ENCODE peak calls at places on chromosomes 5 and 9, in ten cellular contexts. T, E, A, L, Y, G, M, X, Q and S are unnamed samples.

GRCh38 chr5:112779531-112779930 is 41.8 kb downstream of the APC start:
- DNase-seq in T (no peak), E (no peak), A (no peak), L (no peak), Y (no peak), G (no peak), M (no peak), X (no peak), Q (no peak), S (no peak)

GRCh38 chr5:16744164-16744880 is 127.5 kb upstream of the RETREG1 start:
- DNase-seq in T (no peak), E (no peak), A (no peak), L (no peak), Y (no peak), G (no peak), M (no peak), X (no peak), Q (no peak), S (no peak)

GRCh38 chr9:91951944-91952520 is 2.0 kb upstream of the ROR2 start:
- DNase-seq in T (no peak), E (no peak), A (no peak), L (no peak), Y (no peak), G (no peak), M (no peak), X (no peak), Q (no peak), S (no peak)

GRCh38 chr9:21549251-21549765 is 67.2 kb upstream of the IFNE start:
- DNase-seq in T (no peak), E (no peak), A (no peak), L (no peak), Y (no peak), G (no peak), M (no peak), X (no peak), Q (no peak), S (peak; percentile 27)

GRCh38 chr9:117696141-117696540 is 8.1 kb upstream of the TLR4 start:
- DNase-seq in T (no peak), E (no peak), A (no peak), L (no peak), Y (no peak), G (no peak), M (no peak), X (no peak), Q (no peak), S (no peak)

GRCh38 chr9:124849801-124850200 is 3.5 kb upstream of the WDR38 start:
- DNase-seq in T (no peak), E (no peak), A (no peak), L (no peak), Y (no peak), G (no peak), M (no peak), X (no peak), Q (no peak), S (no peak)

GRCh38 chr5:173301695-173302545 is 26.3 kb downstream of the STC2 start:
- DNase-seq in T (no peak), E (no peak), A (no peak), L (no peak), Y (no peak), G (no peak), M (no peak), X (no peak), Q (no peak), S (no peak)

GRCh38 chr5:172321593-172321992 is 38.0 kb upstream of the UBTD2 start:
- DNase-seq in T (no peak), E (no peak), A (no peak), L (no peak), Y (no peak), G (no peak), M (no peak), X (no peak), Q (no peak), S (no peak)

GRCh38 chr5:6752236-6752635 is 39.0 kb downstream of the TENT4A start:
- DNase-seq in T (no peak), E (no peak), A (no peak), L (no peak), Y (no peak), G (no peak), M (no peak), X (no peak), Q (no peak), S (no peak)

GRCh38 chr5:75156585-75156984 is 80.1 kb downstream of the ANKRD31 start:
- DNase-seq in T (no peak), E (no peak), A (no peak), L (no peak), Y (no peak), G (no peak), M (no peak), X (no peak), Q (no peak), S (no peak)

GRCh38 chr5:17440766-17441165 is 57.3 kb upstream of the TAF11L2 start:
- DNase-seq in T (no peak), E (no peak), A (no peak), L (no peak), Y (no peak), G (no peak), M (no peak), X (no peak), Q (no peak), S (no peak)

GRCh38 chr5:56481998-56482698 is 249.0 kb upstream of the ANKRD55 start:
- DNase-seq in T (no peak), E (no peak), A (no peak), L (no peak), Y (no peak), G (no peak), M (no peak), X (no peak), Q (no peak), S (no peak)

GRCh38 chr9:134301387-134302129 is 24.7 kb upstream of the RXRA start:
- DNase-seq in T (no peak), E (no peak), A (no peak), L (no peak), Y (no peak), G (peak; percentile 13), M (no peak), X (peak; percentile 22), Q (no peak), S (peak; percentile 5)

GRCh38 chr5:36642089-36642488 is 35.7 kb downstream of the SLC1A3 start:
- DNase-seq in T (no peak), E (no peak), A (no peak), L (no peak), Y (no peak), G (no peak), M (no peak), X (no peak), Q (no peak), S (no peak)

GRCh38 chr5:160507181-160507811 is 85.6 kb downstream of the PTTG1 start:
- DNase-seq in T (no peak), E (no peak), A (no peak), L (peak; percentile 12), Y (no peak), G (no peak), M (peak; percentile 23), X (no peak), Q (no peak), S (no peak)

GRCh38 chr9:136204086-136204805 is 682 bp downstream of the LHX3 start:
- DNase-seq in T (no peak), E (no peak), A (no peak), L (no peak), Y (no peak), G (no peak), M (no peak), X (no peak), Q (no peak), S (no peak)

GRCh38 chr9:136283291-136284235 is 20.3 kb downstream of the CCDC187 start:
- DNase-seq in T (peak; percentile 57), E (peak; percentile 70), A (peak; percentile 83), L (peak; percentile 87), Y (peak; percentile 78), G (peak; percentile 79), M (peak; percentile 29), X (peak; percentile 54), Q (peak; percentile 77), S (peak; percentile 79)

GRCh38 chr9:94630833-94631232 is 8.5 kb downstream of the FBP1 start:
- DNase-seq in T (no peak), E (no peak), A (peak; percentile 71), L (no peak), Y (no peak), G (no peak), M (no peak), X (no peak), Q (no peak), S (no peak)

GRCh38 chr5:140108093-140109049 is 5.5 kb upstream of the PURA start:
- DNase-seq in T (no peak), E (peak; percentile 33), A (peak; percentile 58), L (peak; percentile 47), Y (no peak), G (peak; percentile 20), M (no peak), X (no peak), Q (no peak), S (peak; percentile 33)

GRCh38 chr5:25944786-25945185 is 1093.6 kb downstream of the CDH9 start:
- DNase-seq in T (no peak), E (no peak), A (no peak), L (no peak), Y (no peak), G (no peak), M (no peak), X (no peak), Q (no peak), S (no peak)

GRCh38 chr5:92328584-92329259 is 945.6 kb upstream of the ARRDC3 start:
- DNase-seq in T (no peak), E (no peak), A (no peak), L (no peak), Y (no peak), G (peak; percentile 45), M (no peak), X (no peak), Q (no peak), S (peak; percentile 39)

GRCh38 chr9:124767830-124768229 is 3.3 kb downstream of the NR6A1 start:
- DNase-seq in T (no peak), E (no peak), A (no peak), L (no peak), Y (no peak), G (no peak), M (no peak), X (no peak), Q (no peak), S (no peak)

GRCh38 chr5:150001660-150002493 is 1.3 kb downstream of the HMGXB3 start:
- DNase-seq in T (peak; percentile 15), E (no peak), A (no peak), L (no peak), Y (peak; percentile 29), G (no peak), M (no peak), X (peak; percentile 12), Q (no peak), S (peak; percentile 36)